ENCODE peak calls at places on chromosomes 3 and 15, in six cellular contexts. F is NCI-H748 treated with DMSO at 0.1 percent for 48 hours, N is astrocyte of the spinal cord, A is putamen, O is hypothalamus, G is T follicular helper cell. K is an unnamed sample.

GRCh38 chr15:39261397-39261796 is 319.5 kb upstream of the THBS1 start:
- DNase-seq in A (no peak), O (no peak), G (no peak), N (no peak), F (no peak), K (no peak)

GRCh38 chr3:73719877-73720276 is 95.1 kb upstream of the PDZRN3 start:
- DNase-seq in O (no peak), A (no peak), F (no peak), N (peak), G (no peak), K (peak)

GRCh38 chr3:111910806-111911205 is 51.7 kb downstream of the PHLDB2 start:
- DNase-seq in F (no peak), A (peak), N (peak), O (no peak), G (no peak), K (no peak)

GRCh38 chr15:78177447-78177873 is 28.3 kb downstream of the IDH3A start:
- DNase-seq in G (no peak), N (peak), O (peak), A (peak), F (no peak), K (peak)

GRCh38 chr3:25863011-25863415 is 73.1 kb downstream of the OXSM start:
- DNase-seq in A (no peak), O (no peak), F (no peak), G (no peak), N (no peak), K (no peak)

GRCh38 chr15:62855085-62855476 is 187.5 kb upstream of the TPM1 start:
- DNase-seq in G (no peak), F (no peak), A (no peak), O (no peak), N (no peak), K (no peak)

GRCh38 chr3:62039584-62039983 is 333.8 kb downstream of the FEZF2 start:
- DNase-seq in N (no peak), O (no peak), G (no peak), A (no peak), F (no peak), K (no peak)

GRCh38 chr15:77034620-77035467 is 36.1 kb downstream of the TSPAN3 start:
- DNase-seq in A (no peak), O (peak), N (no peak), G (no peak), F (no peak), K (peak)

GRCh38 chr3:128378631-128379347 is 87.9 kb downstream of the DNAJB8 start:
- DNase-seq in G (no peak), F (no peak), O (no peak), N (peak), A (no peak), K (peak)

GRCh38 chr3:172332256-172333041 is 115.8 kb downstream of the GHSR start:
- DNase-seq in O (peak), N (peak), A (peak), G (peak), F (peak), K (peak)

GRCh38 chr3:130758624-130759023 is 12.0 kb upstream of the PIK3R4 start:
- DNase-seq in O (no peak), F (no peak), N (no peak), G (no peak), A (no peak), K (no peak)

GRCh38 chr3:45582407-45582806 is 12.1 kb upstream of the LIMD1 start:
- DNase-seq in N (peak), G (no peak), O (no peak), F (no peak), A (no peak), K (no peak)

K was measured in right cardiac atrium.